ENCODE peak calls at places on chromosomes 11 and 22, in ten cellular contexts. X is Panc1, L is cardiac fibroblast, R is coronary artery, U is omental fat pad, H is IMR-90, Q is AG04449, Y is fibroblast of pulmonary artery, T is chondrocyte, K is AG10803. M is an unnamed sample.

GRCh38 chr11:42770444-42771065 is 541.2 kb upstream of the API5 start:
- DNase-seq in X (peak), L (peak), Q (no peak), U (no peak), T (no peak), H (no peak), Y (peak), R (no peak), K (peak), M (no peak)

GRCh38 chr11:1746516-1746931 is 3.9 kb downstream of the IFITM10 start:
- DNase-seq in K (no peak), L (no peak), H (no peak), Y (no peak), R (peak), X (no peak), Q (no peak), U (no peak), T (peak), M (peak)

GRCh38 chr11:72378704-72379383 is 55.5 kb downstream of the CLPB start:
- DNase-seq in T (no peak), R (no peak), K (peak), H (peak), Q (no peak), U (no peak), Y (peak), X (no peak), L (peak), M (no peak)

GRCh38 chr22:45154383-45154782 is 9.3 kb upstream of the NUP50 start:
- DNase-seq in U (no peak), L (peak), X (no peak), H (peak), Y (peak), Q (no peak), R (no peak), K (peak), T (no peak), M (no peak)

GRCh38 chr11:70226967-70227366 is 23.9 kb downstream of the FADD start:
- DNase-seq in X (no peak), Q (no peak), R (no peak), K (no peak), L (no peak), U (no peak), Y (no peak), H (no peak), T (no peak), M (peak)

GRCh38 chr22:44538071-44538470 is 40.0 kb upstream of the RTL6 start:
- DNase-seq in K (peak), R (no peak), U (no peak), Q (no peak), Y (peak), X (no peak), T (no peak), H (peak), L (peak), M (peak)

GRCh38 chr22:43018615-43019014 is 3.7 kb upstream of the PACSIN2 start:
- DNase-seq in K (no peak), L (no peak), Y (no peak), U (no peak), R (no peak), X (no peak), Q (no peak), T (no peak), H (no peak), M (no peak)

GRCh38 chr11:65102142-65103095 is 6.4 kb downstream of the VPS51 start:
- DNase-seq in K (no peak), H (peak), T (no peak), Q (no peak), U (no peak), L (peak), X (no peak), R (no peak), Y (peak), M (no peak)

GRCh38 chr22:30193031-30193794 is 53.3 kb downstream of the LIF start:
- DNase-seq in Y (no peak), U (no peak), Q (no peak), T (no peak), X (no peak), R (no peak), H (no peak), L (no peak), K (no peak), M (no peak)

GRCh38 chr11:105665281-105665680 is 55.4 kb downstream of the GRIA4 start:
- DNase-seq in Y (no peak), H (no peak), R (no peak), T (no peak), Q (no peak), L (no peak), U (no peak), K (no peak), X (no peak), M (no peak)

GRCh38 chr11:95803973-95804372 is 13.7 kb downstream of the CEP57 start:
- DNase-seq in L (no peak), X (no peak), R (no peak), H (no peak), U (no peak), K (no peak), Q (no peak), T (no peak), Y (no peak), M (no peak)

GRCh38 chr11:61579398-61580291 is 1.2 kb downstream of the SYT7 start:
- DNase-seq in H (no peak), U (no peak), X (no peak), K (no peak), T (no peak), L (no peak), Q (no peak), R (no peak), Y (no peak), M (no peak)

GRCh38 chr22:43270949-43271348 is 72.2 kb downstream of the SCUBE1 start:
- DNase-seq in H (no peak), U (no peak), K (no peak), T (no peak), L (no peak), Q (no peak), Y (no peak), R (no peak), X (no peak), M (no peak)

GRCh38 chr11:3340025-3340424 is 38.9 kb downstream of the ZNF195 start:
- DNase-seq in H (peak), X (peak), K (peak), R (no peak), Q (peak), L (peak), Y (peak), U (no peak), T (no peak), M (peak)

GRCh38 chr11:129143335-129143734 is 48.8 kb downstream of the ARHGAP32 start:
- DNase-seq in L (peak), R (peak), K (peak), T (peak), Q (peak), X (peak), H (peak), U (peak), Y (peak), M (peak)

GRCh38 chr11:10796191-10796590 is 12.5 kb downstream of the EIF4G2 start:
- DNase-seq in Y (no peak), U (no peak), X (no peak), T (no peak), L (no peak), Q (no peak), H (no peak), K (peak), R (no peak), M (no peak)

GRCh38 chr11:3721002-3721401 is 49.8 kb upstream of the CHRNA10 start:
- DNase-seq in H (no peak), K (no peak), X (no peak), Q (no peak), L (no peak), U (no peak), R (no peak), T (no peak), Y (no peak), M (no peak)

GRCh38 chr11:122851366-122852011 is 13.2 kb downstream of the CRTAM start:
- DNase-seq in Y (no peak), X (no peak), R (no peak), L (no peak), K (no peak), Q (no peak), U (no peak), T (no peak), H (no peak), M (no peak)

GRCh38 chr22:36546932-36547331 is 18.0 kb upstream of the EIF3D start:
- DNase-seq in L (peak), H (peak), Q (no peak), X (peak), T (peak), K (peak), Y (peak), R (no peak), U (no peak), M (peak)

GRCh38 chr11:68709064-68709463 is 24.7 kb downstream of the GAL start:
- DNase-seq in R (no peak), U (no peak), Q (no peak), Y (no peak), K (no peak), H (no peak), T (no peak), L (no peak), X (no peak), M (no peak)

GRCh38 chr11:71300187-71300586 is 47.8 kb upstream of the SHANK2 start:
- DNase-seq in Q (no peak), R (peak), X (no peak), Y (no peak), L (no peak), T (no peak), K (peak), H (no peak), U (no peak), M (no peak)

GRCh38 chr22:29202231-29203192 is 3.2 kb upstream of the EMID1 start:
- DNase-seq in T (no peak), R (no peak), Q (no peak), Y (peak), X (no peak), H (peak), L (peak), K (peak), U (no peak), M (peak)

GRCh38 chr11:116357769-116358544 is 414.8 kb downstream of the BUD13 start:
- DNase-seq in L (peak), Y (no peak), Q (no peak), H (no peak), T (no peak), U (no peak), K (no peak), R (no peak), X (no peak), M (no peak)
- TF ChIP-seq CTCF in L (no peak), Y (no peak), Q (peak), H (peak), T (peak), U (no peak), K (no peak), R (no peak), X (peak), M (no peak)

GRCh38 chr11:125062931-125063428 is at the start of gene SLC37A2:
- DNase-seq in K (peak), L (peak), T (no peak), U (no peak), Y (peak), H (peak), Q (no peak), X (no peak), R (peak), M (peak)
- TF ChIP-seq CTCF in K (no peak), L (no peak), T (peak), U (no peak), Y (no peak), H (peak), Q (peak), X (no peak), R (no peak), M (peak)

GRCh38 chr11:66717925-66718319 is 11.1 kb downstream of the SPTBN2 start:
- DNase-seq in L (no peak), H (no peak), X (no peak), U (no peak), T (no peak), Y (no peak), K (no peak), R (no peak), Q (no peak), M (no peak)

GRCh38 chr11:66720223-66720898 is 8.7 kb downstream of the SPTBN2 start:
- DNase-seq in K (peak), L (peak), Y (peak), T (no peak), Q (no peak), X (no peak), U (no peak), R (no peak), H (peak), M (peak)

GRCh38 chr11:66719111-66719872 is 9.7 kb downstream of the SPTBN2 start:
- DNase-seq in Y (no peak), Q (no peak), R (no peak), X (no peak), H (no peak), L (no peak), T (no peak), U (no peak), K (no peak), M (no peak)

GRCh38 chr11:66720899-66721470 is 8.0 kb downstream of the SPTBN2 start:
- DNase-seq in U (no peak), L (no peak), Y (no peak), H (no peak), X (no peak), R (no peak), Q (no peak), T (no peak), K (no peak), M (no peak)

DNA sequence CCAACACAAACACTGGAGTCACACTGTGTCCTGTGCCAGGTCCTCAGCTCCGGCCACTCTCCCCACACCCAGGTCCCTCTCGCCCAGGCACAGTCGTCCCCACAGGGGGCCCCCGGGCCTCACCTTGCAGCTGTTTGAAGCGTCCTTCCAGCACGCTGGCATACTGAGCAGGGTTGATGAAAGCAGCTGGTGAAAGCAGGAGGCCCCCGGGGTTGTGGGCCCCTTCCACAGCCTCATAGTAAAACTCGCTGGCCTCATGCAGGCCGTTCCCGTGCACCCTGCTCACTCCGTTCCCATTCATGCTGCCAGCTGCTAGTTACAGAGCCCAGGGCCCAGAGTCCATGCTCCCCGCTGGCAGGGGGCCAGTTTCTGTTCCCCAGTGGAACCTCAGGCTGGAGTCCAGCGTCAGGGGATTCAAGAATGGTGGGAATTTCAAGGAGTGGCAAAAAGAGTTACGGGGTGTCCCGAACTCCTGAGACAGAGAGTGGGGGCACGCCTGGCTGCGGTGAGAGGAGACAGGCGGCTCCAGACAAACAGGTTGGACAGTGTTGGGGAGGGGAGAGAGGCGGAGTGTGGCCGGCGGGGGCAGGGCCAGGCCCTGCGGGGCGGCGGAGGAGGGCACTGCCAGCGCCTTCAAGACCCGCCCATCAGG is 10.6 kb downstream of the SPTBN2 start:
- DNase-seq in L (no peak), Q (no peak), K (no peak), H (no peak), Y (no peak), R (no peak), U (no peak), T (no peak), X (no peak), M (no peak)
- TF ChIP-seq CTCF in L (peak), Q (no peak), K (no peak), H (no peak), Y (no peak), R (no peak), U (no peak), T (no peak), X (no peak), M (no peak)

GRCh38 chr22:37819100-37819433 is 4.1 kb upstream of the GALR3 start:
- DNase-seq in K (no peak), X (no peak), Q (no peak), U (no peak), L (no peak), H (no peak), T (no peak), R (no peak), Y (no peak), M (no peak)
- TF ChIP-seq CTCF in K (no peak), X (no peak), Q (no peak), U (no peak), L (no peak), H (no peak), T (no peak), R (no peak), Y (no peak), M (no peak)

GRCh38 chr22:26479043-26479791 is 4.4 kb downstream of the HPS4 start:
- DNase-seq in U (no peak), Q (no peak), L (no peak), T (no peak), K (no peak), R (no peak), X (no peak), H (no peak), Y (no peak), M (no peak)
- TF ChIP-seq CTCF in U (no peak), Q (no peak), L (no peak), T (no peak), K (no peak), R (no peak), X (no peak), H (no peak), Y (no peak), M (no peak)

DNA sequence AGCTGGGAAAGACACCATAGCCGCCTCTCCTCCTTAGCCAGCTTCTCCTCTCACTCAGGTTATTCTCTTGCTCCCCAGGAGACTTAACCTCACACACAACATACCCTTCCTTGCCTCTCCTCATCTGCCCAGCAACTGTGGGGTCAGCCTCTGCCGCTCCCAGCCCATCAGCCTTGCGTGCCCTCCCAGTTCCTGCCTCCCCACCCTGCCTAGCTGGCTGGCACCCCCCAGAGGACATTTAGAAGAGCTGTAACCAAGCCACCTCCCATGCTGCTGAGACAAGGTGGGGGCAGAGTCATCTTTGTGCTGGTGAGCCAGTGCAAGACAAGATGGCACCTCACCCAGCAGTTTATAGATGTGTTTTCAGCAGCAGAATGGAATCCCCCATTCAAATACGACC is 38.2 kb downstream of the TOM1 start:
- DNase-seq in R (no peak), H (no peak), U (no peak), L (no peak), T (no peak), Q (no peak), X (no peak), K (no peak), Y (no peak), M (no peak)
- TF ChIP-seq CTCF in R (no peak), H (no peak), U (no peak), L (no peak), T (no peak), Q (no peak), X (no peak), K (no peak), Y (no peak), M (no peak)

GRCh38 chr11:19933132-19933735 is 220.6 kb downstream of the NAV2 start:
- DNase-seq in H (no peak), K (no peak), R (peak), L (no peak), U (no peak), T (no peak), Y (no peak), Q (no peak), X (no peak), M (no peak)

GRCh38 chr11:19933801-19934488 is 221.3 kb downstream of the NAV2 start:
- DNase-seq in L (no peak), K (no peak), R (peak), H (no peak), Q (no peak), T (no peak), X (no peak), U (no peak), Y (no peak), M (no peak)

GRCh38 chr11:19935507-19935906 is 222.9 kb downstream of the NAV2 start:
- DNase-seq in X (no peak), U (no peak), T (no peak), Y (peak), H (peak), Q (no peak), R (no peak), L (peak), K (peak), M (no peak)

GRCh38 chr11:19936461-19936860 is 223.8 kb downstream of the DBX1 start:
- DNase-seq in U (no peak), X (no peak), H (no peak), L (no peak), Y (no peak), T (no peak), K (no peak), Q (no peak), R (peak), M (no peak)

DNA sequence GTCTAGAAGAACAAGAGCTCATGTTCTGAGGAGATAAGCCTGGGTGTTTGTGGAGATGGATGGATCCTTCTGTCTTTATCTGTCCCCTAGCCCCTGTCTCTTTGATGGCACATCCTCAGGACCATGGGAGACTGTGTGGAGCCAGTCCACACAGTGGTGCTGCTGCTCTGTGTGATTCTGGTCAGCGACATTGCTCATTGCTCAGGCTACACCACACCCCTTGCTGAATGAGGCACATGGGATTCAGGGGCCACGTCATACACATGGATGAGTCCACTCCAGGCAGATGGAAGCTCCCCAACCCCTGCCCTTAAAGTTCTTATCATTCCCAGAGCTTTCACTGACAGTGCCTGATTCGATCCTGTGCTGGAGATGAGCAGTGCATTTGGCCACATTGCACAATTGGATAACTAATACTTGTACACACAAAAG is 222.2 kb downstream of the NAV2 start:
- DNase-seq in U (no peak), Q (peak), R (peak), X (no peak), K (peak), T (no peak), H (peak), L (peak), Y (peak), M (no peak)
- TF ChIP-seq CTCF in U (no peak), Q (no peak), R (no peak), X (no peak), K (peak), T (peak), H (peak), L (no peak), Y (no peak), M (no peak)

GRCh38 chr11:601573-602245 is 14.0 kb downstream of the IRF7 start:
- DNase-seq in Y (no peak), X (no peak), R (no peak), T (no peak), U (no peak), H (no peak), K (no peak), L (no peak), Q (no peak), M (no peak)
- TF ChIP-seq CTCF in Y (no peak), X (no peak), R (no peak), T (no peak), U (no peak), H (no peak), K (no peak), L (no peak), Q (no peak), M (no peak)

GRCh38 chr11:20598487-20598886 is 921 bp upstream of the SLC6A5 start:
- DNase-seq in U (no peak), R (no peak), K (no peak), Q (no peak), Y (no peak), L (no peak), X (no peak), T (no peak), H (no peak), M (no peak)

GRCh38 chr11:20597924-20598484 is 1.4 kb upstream of the SLC6A5 start:
- DNase-seq in Q (no peak), U (no peak), L (no peak), R (no peak), Y (no peak), T (no peak), X (no peak), K (no peak), H (no peak), M (no peak)

GRCh38 chr11:20604295-20604803 is 4.9 kb downstream of the SLC6A5 start:
- DNase-seq in Q (no peak), K (no peak), U (no peak), X (no peak), R (no peak), H (no peak), L (no peak), T (no peak), Y (no peak), M (no peak)

GRCh38 chr11:20599424-20600346 is at the start of gene SLC6A5:
- DNase-seq in X (no peak), U (no peak), Q (no peak), H (peak), L (peak), R (no peak), Y (peak), T (no peak), K (peak), M (peak)

DNA sequence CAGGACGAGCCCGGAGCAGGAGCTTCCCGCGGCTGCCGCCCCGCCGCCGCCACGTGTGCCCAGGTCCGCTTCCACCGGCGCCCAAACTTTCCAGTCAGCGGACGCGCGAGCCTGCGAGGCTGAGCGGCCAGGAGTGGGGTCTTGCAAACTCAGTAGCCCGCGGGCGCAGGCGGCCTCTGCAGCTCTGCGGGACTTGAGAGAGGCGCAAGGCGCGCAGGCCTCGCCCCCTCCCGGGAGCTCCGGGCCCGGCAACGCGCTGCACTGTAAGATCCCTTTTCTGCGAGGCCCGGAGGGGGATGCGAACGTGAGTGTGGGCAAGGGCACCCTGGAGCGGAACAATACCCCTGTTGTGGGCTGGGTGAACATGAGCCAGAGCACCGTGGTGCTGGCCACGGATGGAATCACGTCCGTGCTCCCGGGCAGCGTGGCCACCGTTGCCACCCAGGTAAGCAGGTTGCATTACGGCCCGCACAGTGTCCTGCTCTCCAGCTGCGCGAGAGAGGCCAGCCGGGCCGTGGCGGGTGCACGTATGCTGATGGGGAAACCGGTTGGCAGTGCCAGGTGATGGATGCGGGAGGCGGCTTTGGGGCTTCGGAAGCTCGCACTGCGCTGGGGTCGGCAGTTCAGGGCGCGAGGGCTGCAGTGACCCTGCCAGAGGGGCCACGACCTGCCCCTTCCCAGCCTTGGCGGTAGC is 2.0 kb downstream of the SLC6A5 start:
- DNase-seq in R (no peak), T (no peak), L (no peak), K (no peak), Q (no peak), X (no peak), Y (no peak), H (no peak), U (no peak), M (no peak)
- TF ChIP-seq CTCF in R (no peak), T (no peak), L (no peak), K (no peak), Q (no peak), X (no peak), Y (no peak), H (no peak), U (no peak), M (no peak)